ENCODE peak calls at places on chromosomes 5 and 9, in four cellular contexts. Z is neural progenitor cell, Q is NT2/D1, G is mammary epithelial cell. F is an unnamed sample.

GRCh38 chr5:42970636-42971559 is 69.2 kb downstream of the ANXA2R start:
- DNase-seq in Z (peak), Q (no peak), G (no peak), F (peak)

GRCh38 chr5:5667136-5667554 is 244.7 kb downstream of the ICE1 start:
- DNase-seq in Z (no peak), Q (peak), G (no peak), F (no peak)

GRCh38 chr5:126139773-126140172 is 283.4 kb upstream of the GRAMD2B start:
- DNase-seq in Z (no peak), Q (peak), G (no peak), F (no peak)

GRCh38 chr5:20974423-20974822 is 986.4 kb upstream of the CDH18 start:
- DNase-seq in Z (no peak), Q (no peak), G (no peak), F (no peak)

GRCh38 chr5:145471831-145472616 is 363.1 kb downstream of the PRELID2 start:
- DNase-seq in Z (peak), Q (peak), G (peak), F (peak)

GRCh38 chr5:69217154-69217731 is 17.4 kb upstream of the CDK7 start:
- DNase-seq in Z (no peak), Q (no peak), G (no peak), F (no peak)

GRCh38 chr9:93596399-93596798 is 20.0 kb downstream of the PHF2 start:
- DNase-seq in Z (no peak), Q (no peak), G (no peak), F (no peak)

GRCh38 chr5:88732181-88732633 is 150.8 kb downstream of the MEF2C start:
- DNase-seq in Z (no peak), Q (no peak), G (no peak), F (no peak)

GRCh38 chr9:115240676-115241075 is 122.7 kb upstream of the TNC start:
- DNase-seq in Z (no peak), Q (no peak), G (no peak), F (no peak)

GRCh38 chr5:170787216-170787615 is 3.7 kb downstream of the GABRP start:
- DNase-seq in Z (no peak), Q (no peak), G (no peak), F (no peak)

GRCh38 chr5:1892211-1892610 is 9.5 kb upstream of the IRX4 start:
- DNase-seq in Z (no peak), Q (no peak), G (no peak), F (no peak)

DNA sequence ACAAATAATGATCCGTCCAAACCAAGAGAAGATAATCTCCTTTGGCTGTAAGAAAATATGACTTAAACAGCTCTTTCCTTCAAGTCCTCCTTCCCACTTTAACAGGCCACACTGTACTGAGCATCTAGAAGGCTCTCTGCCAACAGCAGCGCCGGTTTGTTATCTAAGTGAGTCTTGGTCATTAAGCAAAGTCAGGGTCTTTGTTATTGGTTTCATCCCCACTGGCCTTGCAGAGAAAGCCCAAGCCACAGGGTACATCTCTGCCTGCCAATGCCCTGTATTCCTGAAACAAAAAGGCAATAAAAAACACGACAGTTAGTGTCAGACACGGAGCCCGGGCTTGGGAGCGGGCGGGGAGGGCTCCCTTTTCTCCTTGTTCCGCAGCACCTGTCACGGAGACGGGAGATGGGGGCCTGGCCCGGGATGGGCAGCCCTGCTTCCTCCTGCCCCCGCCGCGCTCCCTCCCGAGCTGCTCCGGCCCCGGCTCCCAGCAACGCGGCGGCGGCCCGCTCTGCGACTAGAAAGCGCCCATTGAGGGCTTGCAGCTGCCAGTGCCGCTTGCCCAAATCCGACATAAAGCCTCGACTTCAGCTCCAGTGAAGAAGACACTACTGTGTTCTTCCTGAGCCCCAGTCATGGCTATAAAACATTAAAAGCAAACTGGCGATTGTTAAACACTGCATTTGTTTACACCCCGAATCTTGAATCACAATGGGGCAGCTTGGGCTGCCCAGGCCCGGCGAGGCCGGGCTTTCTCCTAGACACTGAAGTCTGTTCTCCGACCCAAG is 28.1 kb upstream of the PIK3R1 start:
- DNase-seq in Z (peak), Q (peak), G (no peak), F (peak)
- H3K9ac ChIP-seq in Z (no peak), Q (peak), G (no peak), F (no peak)

DNA sequence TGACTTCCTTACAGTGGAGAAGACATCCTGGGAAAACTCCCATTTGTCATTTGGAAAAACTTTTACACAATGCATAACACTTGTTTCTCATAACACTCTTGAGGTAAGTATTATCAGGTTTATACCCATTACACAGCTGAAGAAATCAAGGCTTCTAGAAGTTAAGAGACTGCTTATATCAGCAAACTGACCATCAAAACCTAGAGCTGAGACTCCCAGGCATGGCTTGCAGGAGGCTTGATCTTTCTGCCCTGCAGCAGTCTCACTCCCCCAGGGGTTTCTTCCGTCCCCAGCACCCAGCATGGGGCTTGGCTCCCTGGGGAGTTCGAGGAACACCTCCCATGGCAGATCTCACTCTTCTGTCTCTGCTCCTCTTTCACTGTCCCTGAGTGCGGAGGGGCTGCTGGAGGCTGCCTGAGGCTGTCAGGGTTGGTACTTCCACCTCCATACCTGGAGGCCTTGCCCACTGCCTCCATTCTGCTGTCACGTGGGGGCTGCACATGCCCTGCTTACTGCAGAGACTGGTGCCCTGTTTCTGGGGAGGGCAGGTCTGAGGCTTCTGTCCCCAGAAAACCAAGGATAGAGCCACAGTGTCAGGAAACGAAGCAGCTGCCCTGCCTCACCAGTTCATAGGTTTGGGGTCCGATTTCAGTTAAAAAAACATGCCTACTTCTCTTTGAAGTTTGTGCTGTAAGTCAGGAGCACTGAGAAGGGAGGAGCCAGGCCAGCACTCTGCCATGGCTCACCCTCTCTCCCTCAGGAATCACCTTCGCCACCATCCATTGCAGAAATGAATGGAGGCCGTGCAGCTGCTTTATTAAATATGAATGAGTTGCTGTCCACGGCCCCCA is 202.5 kb downstream of the PAX5 start:
- DNase-seq in Z (no peak), Q (no peak), G (no peak), F (no peak)
- H3K9ac ChIP-seq in Z (no peak), Q (no peak), G (no peak), F (no peak)

GRCh38 chr9:121811140-121811539 is 159.7 kb downstream of the DAB2IP start:
- DNase-seq in Z (no peak), Q (no peak), G (no peak), F (peak)
- H3K9ac ChIP-seq in Z (no peak), Q (no peak), G (no peak), F (no peak)

GRCh38 chr5:9663891-9664290 is 33.7 kb upstream of the TAS2R1 start:
- DNase-seq in Z (no peak), Q (no peak), G (no peak), F (no peak)
- H3K9ac ChIP-seq in Z (no peak), Q (no peak), G (no peak), F (no peak)

GRCh38 chr9:129481824-129482511 is 138.9 kb downstream of the C9orf50 start:
- DNase-seq in Z (peak), Q (no peak), G (no peak), F (peak)

GRCh38 chr9:129480227-129480626 is 140.7 kb downstream of the C9orf50 start:
- DNase-seq in Z (no peak), Q (no peak), G (no peak), F (no peak)

GRCh38 chr9:129482521-129483466 is 138.1 kb downstream of the C9orf50 start:
- DNase-seq in Z (peak), Q (no peak), G (peak), F (peak)

GRCh38 chr9:129480705-129481104 is 140.2 kb downstream of the C9orf50 start:
- DNase-seq in Z (no peak), Q (no peak), G (no peak), F (no peak)

GRCh38 chr9:129481424-129481823 is 139.5 kb downstream of the C9orf50 start:
- DNase-seq in Z (no peak), Q (no peak), G (no peak), F (no peak)
- H3K9ac ChIP-seq in Z (no peak), Q (peak), G (no peak), F (no peak)

GRCh38 chr5:10652606-10653005 is 88.7 kb downstream of the ANKRD33B start:
- DNase-seq in Z (no peak), Q (no peak), G (no peak), F (no peak)

GRCh38 chr5:10652151-10652550 is 88.3 kb downstream of the ANKRD33B start:
- DNase-seq in Z (no peak), Q (no peak), G (no peak), F (peak)

GRCh38 chr5:10647640-10648039 is 83.8 kb downstream of the ANKRD33B start:
- DNase-seq in Z (no peak), Q (no peak), G (no peak), F (no peak)

GRCh38 chr5:10648806-10649517 is 85.1 kb downstream of the ANKRD33B start:
- DNase-seq in Z (no peak), Q (no peak), G (no peak), F (peak)

DNA sequence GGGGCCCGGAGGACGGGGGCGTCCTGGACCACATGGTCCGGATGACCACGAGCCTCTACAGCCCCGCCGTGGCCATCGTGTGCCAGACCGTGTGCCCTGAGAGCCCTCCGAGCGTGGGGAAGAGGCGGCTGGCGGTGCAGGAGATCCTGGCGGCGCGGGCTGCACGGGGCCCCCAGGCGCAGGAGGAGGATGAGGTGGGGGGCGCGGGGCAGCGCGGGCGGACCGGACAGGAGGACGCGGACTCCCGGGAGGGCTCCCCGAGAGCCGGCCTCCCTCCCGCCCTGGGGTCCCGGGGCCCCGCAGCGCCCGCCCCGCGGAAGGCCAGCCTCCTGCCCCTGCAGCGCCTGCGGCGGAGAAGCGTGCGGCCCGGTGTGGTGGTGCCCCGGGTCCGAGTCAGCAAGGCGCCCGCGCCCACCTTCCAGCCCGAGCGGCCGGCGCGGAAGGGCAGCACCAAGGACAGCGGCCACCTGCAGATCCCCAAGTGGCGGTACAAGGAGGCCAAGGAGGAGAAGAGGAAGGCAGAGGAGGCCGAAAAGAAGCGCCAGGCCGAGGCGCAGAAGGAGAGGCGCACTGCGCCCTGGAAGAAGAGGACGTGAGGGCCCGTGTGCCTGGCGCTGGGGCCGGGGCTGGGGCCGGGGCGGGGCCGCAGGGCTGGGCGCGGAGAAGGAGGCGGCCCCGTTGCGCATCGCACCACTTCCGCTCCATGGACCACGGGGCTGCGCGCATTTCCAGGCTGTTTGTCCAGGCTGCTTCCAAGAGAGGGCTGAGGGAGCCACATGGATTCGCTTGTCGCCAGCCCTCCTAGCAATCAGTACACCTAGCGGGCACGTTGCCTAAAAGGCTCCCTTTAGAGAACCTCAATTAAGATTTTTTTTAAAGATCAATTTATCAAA is 85.9 kb downstream of the ANKRD33B start:
- DNase-seq in Z (no peak), Q (no peak), G (peak), F (peak)
- H3K9ac ChIP-seq in Z (no peak), Q (no peak), G (no peak), F (no peak)

GRCh38 chr5:143871672-143872071 is 59.7 kb downstream of the HMHB1 start:
- DNase-seq in Z (no peak), Q (peak), G (no peak), F (no peak)
- H3K9ac ChIP-seq in Z (no peak), Q (no peak), G (no peak), F (no peak)

DNA sequence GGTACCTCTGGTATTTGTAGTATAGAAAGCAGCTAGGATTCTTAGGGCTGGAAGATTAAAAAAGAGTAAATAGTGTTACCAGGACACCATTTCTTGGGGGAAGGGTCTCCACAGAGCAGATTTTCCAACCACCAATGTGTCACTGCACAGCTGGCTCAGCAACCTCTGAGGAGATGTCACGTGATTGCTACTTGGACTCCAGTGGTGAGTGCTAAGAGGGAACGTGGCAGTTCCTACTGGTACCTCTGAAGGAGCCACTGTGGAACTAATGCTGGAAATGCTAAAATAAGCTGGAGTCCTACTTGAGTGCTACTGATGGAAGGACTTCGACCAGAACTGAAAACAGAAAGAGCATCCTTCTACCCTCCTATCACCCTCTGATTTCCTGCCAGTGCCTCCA is 36.1 kb upstream of the SPDL1 start:
- DNase-seq in Z (no peak), Q (no peak), G (no peak), F (no peak)
- H3K9ac ChIP-seq in Z (no peak), Q (no peak), G (no peak), F (no peak)

GRCh38 chr5:72621576-72621975 is 114.4 kb upstream of the ZNF366 start:
- DNase-seq in Z (no peak), Q (no peak), G (no peak), F (no peak)
- H3K9ac ChIP-seq in Z (no peak), Q (no peak), G (no peak), F (no peak)

GRCh38 chr9:72361227-72361626 is 3.8 kb downstream of the ZFAND5 start:
- DNase-seq in Z (no peak), Q (no peak), G (no peak), F (no peak)
- H3K9ac ChIP-seq in Z (no peak), Q (no peak), G (peak), F (peak)